ENCODE peak calls at places on chromosomes 5 and 9, in eight cellular contexts. Y is GM20000, F is endodermal cell, U is GM12878, B is tibial nerve, Q is GM13976, V is kidney epithelial cell, O is mucosa of descending colon. X is an unnamed sample.

GRCh38 chr5:1521671-1522600 is 1.8 kb downstream of the LPCAT1 start:
- DNase-seq in Y (no peak), F (peak), U (no peak), B (peak), Q (no peak), V (no peak), O (peak), X (peak)

GRCh38 chr5:96336351-96336985 is 96.6 kb downstream of the PCSK1 start:
- DNase-seq in Y (peak), F (peak), U (no peak), B (peak), Q (peak), V (peak), O (no peak), X (peak)

GRCh38 chr9:136437430-136437829 is 2.2 kb downstream of the INPP5E start:
- DNase-seq in Y (no peak), F (no peak), U (no peak), B (no peak), Q (no peak), V (no peak), O (no peak), X (no peak)

GRCh38 chr9:99357575-99357974 is 135.5 kb downstream of the SEC61B start:
- DNase-seq in Y (no peak), F (no peak), U (no peak), B (no peak), Q (peak), V (no peak), O (no peak), X (no peak)

GRCh38 chr9:137809038-137809630 is 68.4 kb upstream of the CACNA1B start:
- DNase-seq in Y (peak), F (no peak), U (peak), B (no peak), Q (peak), V (no peak), O (no peak), X (no peak)

GRCh38 chr5:93621340-93621872 is 38.4 kb downstream of the NR2F1 start:
- DNase-seq in Y (no peak), F (peak), U (no peak), B (peak), Q (no peak), V (no peak), O (peak), X (no peak)

GRCh38 chr5:43536972-43537371 is 19.9 kb downstream of the PAIP1 start:
- DNase-seq in Y (no peak), F (no peak), U (no peak), B (no peak), Q (no peak), V (no peak), O (no peak), X (no peak)

GRCh38 chr5:58122157-58122556 is 337.7 kb downstream of the PLK2 start:
- DNase-seq in Y (no peak), F (no peak), U (no peak), B (no peak), Q (no peak), V (no peak), O (no peak), X (no peak)

GRCh38 chr5:9657819-9658218 is 27.7 kb upstream of the TAS2R1 start:
- DNase-seq in Y (no peak), F (no peak), U (no peak), B (no peak), Q (no peak), V (no peak), O (no peak), X (no peak)

GRCh38 chr5:59460368-59461153 is 433.0 kb downstream of the PDE4D start:
- DNase-seq in Y (no peak), F (no peak), U (no peak), B (no peak), Q (no peak), V (no peak), O (no peak), X (no peak)

GRCh38 chr5:65103674-65104035 is 334.9 kb downstream of the CWC27 start:
- DNase-seq in Y (no peak), F (no peak), U (no peak), B (no peak), Q (no peak), V (no peak), O (no peak), X (no peak)

GRCh38 chr9:104346645-104347175 is 157.4 kb upstream of the OR13F1 start:
- DNase-seq in Y (no peak), F (no peak), U (no peak), B (no peak), Q (no peak), V (no peak), O (no peak), X (no peak)

GRCh38 chr5:166433679-166434078 is 1857.8 kb upstream of the WWC1 start:
- DNase-seq in Y (no peak), F (no peak), U (no peak), B (no peak), Q (no peak), V (no peak), O (no peak), X (no peak)

GRCh38 chr5:54844905-54845566 is 140.4 kb downstream of the ESM1 start:
- DNase-seq in Y (no peak), F (no peak), U (peak), B (no peak), Q (no peak), V (no peak), O (no peak), X (peak)

GRCh38 chr9:105828171-105828570 is 133.8 kb downstream of the TMEM38B start:
- DNase-seq in Y (no peak), F (no peak), U (no peak), B (no peak), Q (no peak), V (no peak), O (no peak), X (no peak)

GRCh38 chr5:162227075-162227474 is 159.5 kb downstream of the GABRG2 start:
- DNase-seq in Y (no peak), F (peak), U (no peak), B (no peak), Q (no peak), V (no peak), O (no peak), X (no peak)

GRCh38 chr9:75640250-75640649 is 250.2 kb upstream of the PCSK5 start:
- DNase-seq in Y (no peak), F (no peak), U (no peak), B (no peak), Q (no peak), V (no peak), O (no peak), X (no peak)

GRCh38 chr5:116419258-116419657 is 155.4 kb downstream of the SEMA6A start:
- DNase-seq in Y (no peak), F (no peak), U (no peak), B (no peak), Q (no peak), V (no peak), O (no peak), X (no peak)

GRCh38 chr5:153267506-153267905 is 223.0 kb upstream of the GRIA1 start:
- DNase-seq in Y (no peak), F (no peak), U (no peak), B (no peak), Q (no peak), V (no peak), O (no peak), X (no peak)

GRCh38 chr9:82104252-82104651 is 115.7 kb downstream of the SPATA31D1 start:
- DNase-seq in Y (no peak), F (no peak), U (no peak), B (no peak), Q (no peak), V (no peak), O (no peak), X (no peak)

GRCh38 chr9:82106536-82106935 is 118.0 kb downstream of the SPATA31D1 start:
- DNase-seq in Y (no peak), F (no peak), U (no peak), B (no peak), Q (no peak), V (no peak), O (no peak), X (no peak)

GRCh38 chr9:82108881-82109280 is 120.3 kb downstream of the SPATA31D1 start:
- DNase-seq in Y (no peak), F (no peak), U (no peak), B (no peak), Q (no peak), V (no peak), O (no peak), X (no peak)

GRCh38 chr9:82108474-82108873 is 119.9 kb downstream of the SPATA31D1 start:
- DNase-seq in Y (no peak), F (no peak), U (no peak), B (no peak), Q (no peak), V (no peak), O (no peak), X (no peak)

GRCh38 chr9:82105729-82106128 is 117.2 kb downstream of the SPATA31D1 start:
- DNase-seq in Y (no peak), F (peak), U (no peak), B (no peak), Q (no peak), V (no peak), O (no peak), X (no peak)
- TF ChIP-seq CTCF in Y (no peak), F (peak), U (peak), B (no peak), Q (no peak), V (no peak), O (no peak), X (no peak)

GRCh38 chr9:25003686-25004085 is 458.0 kb upstream of the IZUMO3 start:
- DNase-seq in Y (no peak), F (peak), U (no peak), B (no peak), Q (no peak), V (no peak), O (peak), X (no peak)
- TF ChIP-seq CTCF in Y (no peak), F (peak), U (no peak), B (no peak), Q (no peak), V (no peak), O (no peak), X (no peak)

GRCh38 chr9:84669293-84670105 is at the start of gene NTRK2:
- DNase-seq in Y (peak), F (peak), U (no peak), B (peak), Q (peak), V (no peak), O (no peak), X (no peak)
- TF ChIP-seq CTCF in Y (no peak), F (peak), U (no peak), B (peak), Q (no peak), V (peak), O (no peak), X (no peak)

DNA sequence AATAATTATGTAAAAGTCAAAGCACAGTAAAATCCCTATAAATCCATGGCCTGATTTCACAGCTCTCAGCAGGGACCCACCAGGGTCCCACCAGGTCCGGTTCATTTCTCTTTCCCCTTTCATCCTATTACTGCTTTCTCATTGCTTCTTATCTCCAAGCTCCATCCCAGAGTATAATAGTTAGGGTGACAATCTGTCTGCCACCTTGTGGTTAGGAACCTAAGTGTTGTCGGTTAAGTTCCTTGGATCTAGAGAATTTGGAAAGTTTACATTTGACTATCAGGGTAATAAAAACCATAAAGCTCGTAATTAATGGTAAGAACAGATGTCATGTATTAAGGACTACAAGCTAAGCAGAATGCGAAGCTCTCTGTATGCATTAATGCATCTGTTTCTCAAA is 259.1 kb downstream of the SH3GL2 start:
- DNase-seq in Y (no peak), F (no peak), U (no peak), B (no peak), Q (no peak), V (no peak), O (no peak), X (no peak)
- TF ChIP-seq CTCF in Y (no peak), F (peak), U (no peak), B (no peak), Q (no peak), V (peak), O (no peak), X (peak)

DNA sequence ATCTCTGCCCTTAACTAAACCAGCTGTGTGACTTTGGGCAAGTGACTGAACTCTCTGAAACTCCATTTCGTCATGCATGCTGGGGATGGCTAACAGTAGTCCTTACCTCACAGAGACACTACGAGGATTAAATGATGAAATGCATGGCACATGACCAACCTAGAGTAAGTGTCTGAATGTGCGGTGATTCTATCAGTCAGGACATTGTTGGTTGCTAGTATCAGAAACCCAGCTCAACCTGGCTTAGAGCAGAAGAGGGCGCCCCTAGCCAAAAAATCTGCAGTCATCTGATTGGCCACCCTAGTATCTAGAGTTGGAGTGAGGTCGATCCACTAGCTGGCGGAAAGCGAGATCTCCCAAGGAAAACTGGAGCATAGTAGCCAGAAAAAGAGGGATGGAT is 25.2 kb downstream of the NEURL1B start:
- DNase-seq in Y (no peak), F (peak), U (no peak), B (no peak), Q (no peak), V (no peak), O (no peak), X (no peak)
- TF ChIP-seq CTCF in Y (no peak), F (peak), U (peak), B (no peak), Q (peak), V (no peak), O (no peak), X (no peak)